ENCODE peak calls at places on chromosome 18, in ten cellular contexts. One of them, this sample, is unnamed.

GRCh38 chr18:51151568-51152511 is 45.6 kb downstream of the MEX3C start:
- DNase-seq in CD14-positive monocyte: no peak
- DNase-seq in stimulated activated CD4-positive, alpha-beta T cell treated with anti-CD3 and anti-CD28 coated beads, Interleukin-1b, Interleukin-23, amount 100 ng/mL, for 24 hours: peak
- DNase-seq in EH: no peak
- DNase-seq in RKO: no peak
- DNase-seq in fibroblast of gingiva: no peak
- DNase-seq in progenitor cell of endocrine pancreas: no peak
- DNase-seq in brain pericyte: no peak
- DNase-seq in H54: no peak
- DNase-seq in left ventricle myocardium inferior: no peak
- DNase-seq in this sample: no peak

GRCh38 chr18:59057969-59058368 is 81.7 kb upstream of the SEC11C start:
- DNase-seq in CD14-positive monocyte: no peak
- DNase-seq in stimulated activated CD4-positive, alpha-beta T cell treated with anti-CD3 and anti-CD28 coated beads, Interleukin-1b, Interleukin-23, amount 100 ng/mL, for 24 hours: no peak
- DNase-seq in EH: peak
- DNase-seq in RKO: no peak
- DNase-seq in fibroblast of gingiva: peak
- DNase-seq in progenitor cell of endocrine pancreas: no peak
- DNase-seq in brain pericyte: no peak
- DNase-seq in H54: no peak
- DNase-seq in left ventricle myocardium inferior: no peak
- DNase-seq in this sample: no peak

GRCh38 chr18:64276736-64277135 is 127.8 kb upstream of the LINC00305 start:
- DNase-seq in CD14-positive monocyte: no peak
- DNase-seq in stimulated activated CD4-positive, alpha-beta T cell treated with anti-CD3 and anti-CD28 coated beads, Interleukin-1b, Interleukin-23, amount 100 ng/mL, for 24 hours: no peak
- DNase-seq in EH: no peak
- DNase-seq in RKO: no peak
- DNase-seq in fibroblast of gingiva: no peak
- DNase-seq in progenitor cell of endocrine pancreas: no peak
- DNase-seq in brain pericyte: no peak
- DNase-seq in H54: no peak
- DNase-seq in left ventricle myocardium inferior: no peak
- DNase-seq in this sample: no peak

GRCh38 chr18:35223797-35224196 is 17.0 kb upstream of the ZNF397 start:
- DNase-seq in CD14-positive monocyte: no peak
- DNase-seq in stimulated activated CD4-positive, alpha-beta T cell treated with anti-CD3 and anti-CD28 coated beads, Interleukin-1b, Interleukin-23, amount 100 ng/mL, for 24 hours: no peak
- DNase-seq in EH: no peak
- DNase-seq in RKO: no peak
- DNase-seq in fibroblast of gingiva: no peak
- DNase-seq in progenitor cell of endocrine pancreas: no peak
- DNase-seq in brain pericyte: no peak
- DNase-seq in H54: no peak
- DNase-seq in left ventricle myocardium inferior: no peak
- DNase-seq in this sample: no peak

GRCh38 chr18:29648891-29649290 is 1393.7 kb downstream of the DSC3 start:
- DNase-seq in CD14-positive monocyte: no peak
- DNase-seq in stimulated activated CD4-positive, alpha-beta T cell treated with anti-CD3 and anti-CD28 coated beads, Interleukin-1b, Interleukin-23, amount 100 ng/mL, for 24 hours: no peak
- DNase-seq in EH: no peak
- DNase-seq in RKO: no peak
- DNase-seq in fibroblast of gingiva: no peak
- DNase-seq in progenitor cell of endocrine pancreas: no peak
- DNase-seq in brain pericyte: no peak
- DNase-seq in H54: no peak
- DNase-seq in left ventricle myocardium inferior: no peak
- DNase-seq in this sample: no peak

GRCh38 chr18:48080546-48080945 is 150.1 kb upstream of the SMAD2 start:
- DNase-seq in CD14-positive monocyte: no peak
- DNase-seq in stimulated activated CD4-positive, alpha-beta T cell treated with anti-CD3 and anti-CD28 coated beads, Interleukin-1b, Interleukin-23, amount 100 ng/mL, for 24 hours: no peak
- DNase-seq in EH: no peak
- DNase-seq in RKO: no peak
- DNase-seq in fibroblast of gingiva: no peak
- DNase-seq in progenitor cell of endocrine pancreas: no peak
- DNase-seq in brain pericyte: no peak
- DNase-seq in H54: no peak
- DNase-seq in left ventricle myocardium inferior: no peak
- DNase-seq in this sample: no peak

GRCh38 chr18:61209802-61210201 is 123.4 kb upstream of the CDH20 start:
- DNase-seq in CD14-positive monocyte: no peak
- DNase-seq in stimulated activated CD4-positive, alpha-beta T cell treated with anti-CD3 and anti-CD28 coated beads, Interleukin-1b, Interleukin-23, amount 100 ng/mL, for 24 hours: no peak
- DNase-seq in EH: no peak
- DNase-seq in RKO: no peak
- DNase-seq in fibroblast of gingiva: peak
- DNase-seq in progenitor cell of endocrine pancreas: no peak
- DNase-seq in brain pericyte: no peak
- DNase-seq in H54: no peak
- DNase-seq in left ventricle myocardium inferior: no peak
- DNase-seq in this sample: no peak

GRCh38 chr18:75178376-75178775 is 30.6 kb downstream of the PTGR3 start:
- DNase-seq in CD14-positive monocyte: no peak
- DNase-seq in stimulated activated CD4-positive, alpha-beta T cell treated with anti-CD3 and anti-CD28 coated beads, Interleukin-1b, Interleukin-23, amount 100 ng/mL, for 24 hours: no peak
- DNase-seq in EH: no peak
- DNase-seq in RKO: no peak
- DNase-seq in fibroblast of gingiva: no peak
- DNase-seq in progenitor cell of endocrine pancreas: no peak
- DNase-seq in brain pericyte: no peak
- DNase-seq in H54: no peak
- DNase-seq in left ventricle myocardium inferior: no peak
- DNase-seq in this sample: no peak

GRCh38 chr18:32438173-32438572 is 32.5 kb downstream of the GAREM1 start:
- DNase-seq in CD14-positive monocyte: no peak
- DNase-seq in stimulated activated CD4-positive, alpha-beta T cell treated with anti-CD3 and anti-CD28 coated beads, Interleukin-1b, Interleukin-23, amount 100 ng/mL, for 24 hours: no peak
- DNase-seq in EH: no peak
- DNase-seq in RKO: no peak
- DNase-seq in fibroblast of gingiva: no peak
- DNase-seq in progenitor cell of endocrine pancreas: no peak
- DNase-seq in brain pericyte: no peak
- DNase-seq in H54: no peak
- DNase-seq in left ventricle myocardium inferior: peak
- DNase-seq in this sample: no peak

GRCh38 chr18:78106946-78107345 is 857.3 kb downstream of the GALR1 start:
- DNase-seq in CD14-positive monocyte: no peak
- DNase-seq in stimulated activated CD4-positive, alpha-beta T cell treated with anti-CD3 and anti-CD28 coated beads, Interleukin-1b, Interleukin-23, amount 100 ng/mL, for 24 hours: no peak
- DNase-seq in EH: no peak
- DNase-seq in RKO: no peak
- DNase-seq in fibroblast of gingiva: no peak
- DNase-seq in progenitor cell of endocrine pancreas: no peak
- DNase-seq in brain pericyte: no peak
- DNase-seq in H54: no peak
- DNase-seq in left ventricle myocardium inferior: no peak
- DNase-seq in this sample: no peak

GRCh38 chr18:24112464-24112863 is 26.4 kb upstream of the CABYR start:
- DNase-seq in CD14-positive monocyte: no peak
- DNase-seq in stimulated activated CD4-positive, alpha-beta T cell treated with anti-CD3 and anti-CD28 coated beads, Interleukin-1b, Interleukin-23, amount 100 ng/mL, for 24 hours: no peak
- DNase-seq in EH: no peak
- DNase-seq in RKO: no peak
- DNase-seq in fibroblast of gingiva: no peak
- DNase-seq in progenitor cell of endocrine pancreas: no peak
- DNase-seq in brain pericyte: no peak
- DNase-seq in H54: no peak
- DNase-seq in left ventricle myocardium inferior: no peak
- DNase-seq in this sample: no peak

GRCh38 chr18:77108001-77108692 is 24.4 kb downstream of the MBP start:
- DNase-seq in CD14-positive monocyte: peak
- DNase-seq in stimulated activated CD4-positive, alpha-beta T cell treated with anti-CD3 and anti-CD28 coated beads, Interleukin-1b, Interleukin-23, amount 100 ng/mL, for 24 hours: no peak
- DNase-seq in EH: peak
- DNase-seq in RKO: no peak
- DNase-seq in fibroblast of gingiva: peak
- DNase-seq in progenitor cell of endocrine pancreas: no peak
- DNase-seq in brain pericyte: no peak
- DNase-seq in H54: peak
- DNase-seq in left ventricle myocardium inferior: no peak
- DNase-seq in this sample: no peak

GRCh38 chr18:55272510-55273243 is 313.4 kb upstream of the CCDC68 start:
- DNase-seq in CD14-positive monocyte: no peak
- DNase-seq in stimulated activated CD4-positive, alpha-beta T cell treated with anti-CD3 and anti-CD28 coated beads, Interleukin-1b, Interleukin-23, amount 100 ng/mL, for 24 hours: no peak
- DNase-seq in EH: peak
- DNase-seq in RKO: no peak
- DNase-seq in fibroblast of gingiva: peak
- DNase-seq in progenitor cell of endocrine pancreas: no peak
- DNase-seq in brain pericyte: no peak
- DNase-seq in H54: no peak
- DNase-seq in left ventricle myocardium inferior: no peak
- DNase-seq in this sample: no peak

GRCh38 chr18:68604256-68604655 is 110.7 kb downstream of the TMX3 start:
- DNase-seq in CD14-positive monocyte: no peak
- DNase-seq in stimulated activated CD4-positive, alpha-beta T cell treated with anti-CD3 and anti-CD28 coated beads, Interleukin-1b, Interleukin-23, amount 100 ng/mL, for 24 hours: no peak
- DNase-seq in EH: peak
- DNase-seq in RKO: no peak
- DNase-seq in fibroblast of gingiva: peak
- DNase-seq in progenitor cell of endocrine pancreas: no peak
- DNase-seq in brain pericyte: no peak
- DNase-seq in H54: no peak
- DNase-seq in left ventricle myocardium inferior: no peak
- DNase-seq in this sample: no peak

GRCh38 chr18:52343138-52343537 is 3.1 kb downstream of the DCC start:
- DNase-seq in CD14-positive monocyte: no peak
- DNase-seq in stimulated activated CD4-positive, alpha-beta T cell treated with anti-CD3 and anti-CD28 coated beads, Interleukin-1b, Interleukin-23, amount 100 ng/mL, for 24 hours: no peak
- DNase-seq in EH: no peak
- DNase-seq in RKO: no peak
- DNase-seq in fibroblast of gingiva: no peak
- DNase-seq in progenitor cell of endocrine pancreas: no peak
- DNase-seq in brain pericyte: no peak
- DNase-seq in H54: no peak
- DNase-seq in left ventricle myocardium inferior: no peak
- DNase-seq in this sample: no peak

GRCh38 chr18:24176727-24177416 is 38.0 kb downstream of the CABYR start:
- DNase-seq in CD14-positive monocyte: no peak
- DNase-seq in stimulated activated CD4-positive, alpha-beta T cell treated with anti-CD3 and anti-CD28 coated beads, Interleukin-1b, Interleukin-23, amount 100 ng/mL, for 24 hours: peak
- DNase-seq in EH: peak
- DNase-seq in RKO: peak
- DNase-seq in fibroblast of gingiva: peak
- DNase-seq in progenitor cell of endocrine pancreas: peak
- DNase-seq in brain pericyte: no peak
- DNase-seq in H54: no peak
- DNase-seq in left ventricle myocardium inferior: peak
- DNase-seq in this sample: peak

GRCh38 chr18:76721207-76721996 is 101.0 kb upstream of the ZNF236 start:
- DNase-seq in CD14-positive monocyte: no peak
- DNase-seq in stimulated activated CD4-positive, alpha-beta T cell treated with anti-CD3 and anti-CD28 coated beads, Interleukin-1b, Interleukin-23, amount 100 ng/mL, for 24 hours: no peak
- DNase-seq in EH: no peak
- DNase-seq in RKO: no peak
- DNase-seq in fibroblast of gingiva: no peak
- DNase-seq in progenitor cell of endocrine pancreas: no peak
- DNase-seq in brain pericyte: no peak
- DNase-seq in H54: no peak
- DNase-seq in left ventricle myocardium inferior: no peak
- DNase-seq in this sample: no peak

GRCh38 chr18:10139783-10140410 is 226.1 kb downstream of the VAPA start:
- DNase-seq in CD14-positive monocyte: no peak
- DNase-seq in stimulated activated CD4-positive, alpha-beta T cell treated with anti-CD3 and anti-CD28 coated beads, Interleukin-1b, Interleukin-23, amount 100 ng/mL, for 24 hours: no peak
- DNase-seq in EH: peak
- DNase-seq in RKO: peak
- DNase-seq in fibroblast of gingiva: peak
- DNase-seq in progenitor cell of endocrine pancreas: no peak
- DNase-seq in brain pericyte: no peak
- DNase-seq in H54: no peak
- DNase-seq in left ventricle myocardium inferior: no peak
- DNase-seq in this sample: peak

GRCh38 chr18:58862851-58863538 is 1.7 kb upstream of the ZNF532 start:
- DNase-seq in CD14-positive monocyte: no peak
- DNase-seq in stimulated activated CD4-positive, alpha-beta T cell treated with anti-CD3 and anti-CD28 coated beads, Interleukin-1b, Interleukin-23, amount 100 ng/mL, for 24 hours: no peak
- DNase-seq in EH: peak
- DNase-seq in RKO: no peak
- DNase-seq in fibroblast of gingiva: no peak
- DNase-seq in progenitor cell of endocrine pancreas: no peak
- DNase-seq in brain pericyte: peak
- DNase-seq in H54: peak
- DNase-seq in left ventricle myocardium inferior: peak
- DNase-seq in this sample: no peak

GRCh38 chr18:80103231-80103630 is 5.8 kb upstream of the ADNP2 start:
- DNase-seq in CD14-positive monocyte: no peak
- DNase-seq in stimulated activated CD4-positive, alpha-beta T cell treated with anti-CD3 and anti-CD28 coated beads, Interleukin-1b, Interleukin-23, amount 100 ng/mL, for 24 hours: no peak
- DNase-seq in EH: peak
- DNase-seq in RKO: no peak
- DNase-seq in fibroblast of gingiva: peak
- DNase-seq in progenitor cell of endocrine pancreas: no peak
- DNase-seq in brain pericyte: no peak
- DNase-seq in H54: no peak
- DNase-seq in left ventricle myocardium inferior: no peak
- DNase-seq in this sample: no peak

GRCh38 chr18:55907352-55908045 is 319.5 kb upstream of the TCF4 start:
- DNase-seq in CD14-positive monocyte: no peak
- DNase-seq in stimulated activated CD4-positive, alpha-beta T cell treated with anti-CD3 and anti-CD28 coated beads, Interleukin-1b, Interleukin-23, amount 100 ng/mL, for 24 hours: no peak
- DNase-seq in EH: peak
- DNase-seq in RKO: no peak
- DNase-seq in fibroblast of gingiva: no peak
- DNase-seq in progenitor cell of endocrine pancreas: no peak
- DNase-seq in brain pericyte: no peak
- DNase-seq in H54: no peak
- DNase-seq in left ventricle myocardium inferior: peak
- DNase-seq in this sample: no peak

GRCh38 chr18:26700201-26700600 is 151.8 kb upstream of the KCTD1 start:
- DNase-seq in CD14-positive monocyte: no peak
- DNase-seq in stimulated activated CD4-positive, alpha-beta T cell treated with anti-CD3 and anti-CD28 coated beads, Interleukin-1b, Interleukin-23, amount 100 ng/mL, for 24 hours: no peak
- DNase-seq in EH: no peak
- DNase-seq in RKO: no peak
- DNase-seq in fibroblast of gingiva: no peak
- DNase-seq in progenitor cell of endocrine pancreas: no peak
- DNase-seq in brain pericyte: no peak
- DNase-seq in H54: no peak
- DNase-seq in left ventricle myocardium inferior: no peak
- DNase-seq in this sample: no peak

GRCh38 chr18:50737127-50737526 is 82.7 kb downstream of the MRO start:
- DNase-seq in CD14-positive monocyte: no peak
- DNase-seq in stimulated activated CD4-positive, alpha-beta T cell treated with anti-CD3 and anti-CD28 coated beads, Interleukin-1b, Interleukin-23, amount 100 ng/mL, for 24 hours: no peak
- DNase-seq in EH: no peak
- DNase-seq in RKO: no peak
- DNase-seq in fibroblast of gingiva: no peak
- DNase-seq in progenitor cell of endocrine pancreas: no peak
- DNase-seq in brain pericyte: no peak
- DNase-seq in H54: no peak
- DNase-seq in left ventricle myocardium inferior: no peak
- DNase-seq in this sample: no peak

GRCh38 chr18:32301976-32302743 is 112.3 kb downstream of the MEP1B start:
- DNase-seq in CD14-positive monocyte: no peak
- DNase-seq in stimulated activated CD4-positive, alpha-beta T cell treated with anti-CD3 and anti-CD28 coated beads, Interleukin-1b, Interleukin-23, amount 100 ng/mL, for 24 hours: no peak
- DNase-seq in EH: peak
- DNase-seq in RKO: peak
- DNase-seq in fibroblast of gingiva: peak
- DNase-seq in progenitor cell of endocrine pancreas: no peak
- DNase-seq in brain pericyte: no peak
- DNase-seq in H54: peak
- DNase-seq in left ventricle myocardium inferior: no peak
- DNase-seq in this sample: no peak

GRCh38 chr18:39591647-39592046 is 2026.0 kb upstream of the CELF4 start:
- DNase-seq in CD14-positive monocyte: no peak
- DNase-seq in stimulated activated CD4-positive, alpha-beta T cell treated with anti-CD3 and anti-CD28 coated beads, Interleukin-1b, Interleukin-23, amount 100 ng/mL, for 24 hours: no peak
- DNase-seq in EH: no peak
- DNase-seq in RKO: no peak
- DNase-seq in fibroblast of gingiva: no peak
- DNase-seq in progenitor cell of endocrine pancreas: no peak
- DNase-seq in brain pericyte: no peak
- DNase-seq in H54: no peak
- DNase-seq in left ventricle myocardium inferior: no peak
- DNase-seq in this sample: no peak

GRCh38 chr18:80181642-80182461 is 65.5 kb downstream of the PARD6G start:
- DNase-seq in CD14-positive monocyte: no peak
- DNase-seq in stimulated activated CD4-positive, alpha-beta T cell treated with anti-CD3 and anti-CD28 coated beads, Interleukin-1b, Interleukin-23, amount 100 ng/mL, for 24 hours: no peak
- DNase-seq in EH: no peak
- DNase-seq in RKO: no peak
- DNase-seq in fibroblast of gingiva: no peak
- DNase-seq in progenitor cell of endocrine pancreas: no peak
- DNase-seq in brain pericyte: no peak
- DNase-seq in H54: no peak
- DNase-seq in left ventricle myocardium inferior: no peak
- DNase-seq in this sample: no peak

GRCh38 chr18:22082408-22082807 is 87.0 kb upstream of the GATA6 start:
- DNase-seq in CD14-positive monocyte: no peak
- DNase-seq in stimulated activated CD4-positive, alpha-beta T cell treated with anti-CD3 and anti-CD28 coated beads, Interleukin-1b, Interleukin-23, amount 100 ng/mL, for 24 hours: no peak
- DNase-seq in EH: no peak
- DNase-seq in RKO: no peak
- DNase-seq in fibroblast of gingiva: no peak
- DNase-seq in progenitor cell of endocrine pancreas: no peak
- DNase-seq in brain pericyte: no peak
- DNase-seq in H54: no peak
- DNase-seq in left ventricle myocardium inferior: peak
- DNase-seq in this sample: no peak

GRCh38 chr18:35178260-35178659 is 62.6 kb upstream of the ZNF397 start:
- DNase-seq in CD14-positive monocyte: peak
- DNase-seq in stimulated activated CD4-positive, alpha-beta T cell treated with anti-CD3 and anti-CD28 coated beads, Interleukin-1b, Interleukin-23, amount 100 ng/mL, for 24 hours: no peak
- DNase-seq in EH: peak
- DNase-seq in RKO: peak
- DNase-seq in fibroblast of gingiva: peak
- DNase-seq in progenitor cell of endocrine pancreas: no peak
- DNase-seq in brain pericyte: no peak
- DNase-seq in H54: peak
- DNase-seq in left ventricle myocardium inferior: no peak
- DNase-seq in this sample: no peak

This sample was measured in SW480.